ENCODE peak calls at places on chromosomes 11 and 22, in eight cellular contexts. One of them, this sample, is unnamed.

GRCh38 chr11:105389952-105390351 is 219.9 kb upstream of the GRIA4 start:
- DNase-seq in neuronal stem cell: no peak
- DNase-seq in G401: no peak
- DNase-seq in KG1: no peak
- DNase-seq in RWPE1: no peak
- DNase-seq in ureter: no peak
- DNase-seq in iris pigment epithelial cell: no peak
- DNase-seq in activated T-helper 1 cell treated with Interleukin-2 at 50 U/mL for 16 hours: no peak
- DNase-seq in this sample: no peak

GRCh38 chr11:133782116-133782725 is 63.1 kb downstream of the SPATA19 start:
- DNase-seq in ureter: no peak
- DNase-seq in activated T-helper 1 cell treated with Interleukin-2 at 50 U/mL for 16 hours: no peak
- DNase-seq in KG1: no peak
- DNase-seq in neuronal stem cell: no peak
- DNase-seq in iris pigment epithelial cell: no peak
- DNase-seq in G401: no peak
- DNase-seq in RWPE1: no peak
- DNase-seq in this sample: no peak

GRCh38 chr11:67267188-67268035 is 1.1 kb downstream of the GRK2 start:
- DNase-seq in RWPE1: no peak
- DNase-seq in activated T-helper 1 cell treated with Interleukin-2 at 50 U/mL for 16 hours: no peak
- DNase-seq in iris pigment epithelial cell: no peak
- DNase-seq in KG1: no peak
- DNase-seq in G401: peak
- DNase-seq in ureter: peak
- DNase-seq in neuronal stem cell: no peak
- DNase-seq in this sample: peak

GRCh38 chr11:117909611-117910382 is 19.4 kb downstream of the TMPRSS13 start:
- DNase-seq in ureter: no peak
- DNase-seq in RWPE1: no peak
- DNase-seq in neuronal stem cell: no peak
- DNase-seq in G401: no peak
- DNase-seq in activated T-helper 1 cell treated with Interleukin-2 at 50 U/mL for 16 hours: no peak
- DNase-seq in KG1: no peak
- DNase-seq in iris pigment epithelial cell: no peak
- DNase-seq in this sample: no peak

GRCh38 chr22:25201557-25202273 is 2.1 kb downstream of the CRYBB3 start:
- DNase-seq in activated T-helper 1 cell treated with Interleukin-2 at 50 U/mL for 16 hours: no peak
- DNase-seq in iris pigment epithelial cell: no peak
- DNase-seq in RWPE1: no peak
- DNase-seq in ureter: no peak
- DNase-seq in KG1: no peak
- DNase-seq in G401: no peak
- DNase-seq in neuronal stem cell: no peak
- DNase-seq in this sample: no peak

GRCh38 chr11:134067486-134067885 is 1.4 kb upstream of the JAM3 start:
- DNase-seq in KG1: no peak
- DNase-seq in G401: no peak
- DNase-seq in RWPE1: no peak
- DNase-seq in iris pigment epithelial cell: no peak
- DNase-seq in neuronal stem cell: no peak
- DNase-seq in ureter: no peak
- DNase-seq in activated T-helper 1 cell treated with Interleukin-2 at 50 U/mL for 16 hours: no peak
- DNase-seq in this sample: no peak

GRCh38 chr22:30970356-30970746 is 1.3 kb downstream of the TUG1 start:
- DNase-seq in ureter: no peak
- DNase-seq in KG1: no peak
- DNase-seq in RWPE1: no peak
- DNase-seq in neuronal stem cell: no peak
- DNase-seq in iris pigment epithelial cell: no peak
- DNase-seq in activated T-helper 1 cell treated with Interleukin-2 at 50 U/mL for 16 hours: no peak
- DNase-seq in G401: no peak
- DNase-seq in this sample: no peak

GRCh38 chr22:17773606-17774205 is 563 bp downstream of the BID start:
- DNase-seq in G401: peak
- DNase-seq in activated T-helper 1 cell treated with Interleukin-2 at 50 U/mL for 16 hours: peak
- DNase-seq in neuronal stem cell: peak
- DNase-seq in ureter: no peak
- DNase-seq in iris pigment epithelial cell: peak
- DNase-seq in RWPE1: peak
- DNase-seq in KG1: no peak
- DNase-seq in this sample: peak

GRCh38 chr22:31291403-31291715 is 929 bp downstream of the PIK3IP1 start:
- DNase-seq in iris pigment epithelial cell: no peak
- DNase-seq in RWPE1: no peak
- DNase-seq in activated T-helper 1 cell treated with Interleukin-2 at 50 U/mL for 16 hours: no peak
- DNase-seq in G401: no peak
- DNase-seq in KG1: no peak
- DNase-seq in neuronal stem cell: no peak
- DNase-seq in ureter: no peak
- DNase-seq in this sample: no peak

GRCh38 chr11:69131644-69132300 is 24.0 kb upstream of the SMIM38 start:
- DNase-seq in neuronal stem cell: peak
- DNase-seq in ureter: peak
- DNase-seq in iris pigment epithelial cell: peak
- DNase-seq in G401: peak
- DNase-seq in KG1: no peak
- DNase-seq in activated T-helper 1 cell treated with Interleukin-2 at 50 U/mL for 16 hours: no peak
- DNase-seq in RWPE1: peak
- DNase-seq in this sample: no peak

GRCh38 chr11:86671386-86672006 is 920 bp downstream of the ME3 start:
- DNase-seq in activated T-helper 1 cell treated with Interleukin-2 at 50 U/mL for 16 hours: no peak
- DNase-seq in iris pigment epithelial cell: no peak
- DNase-seq in ureter: peak
- DNase-seq in neuronal stem cell: no peak
- DNase-seq in KG1: no peak
- DNase-seq in RWPE1: peak
- DNase-seq in G401: peak
- DNase-seq in this sample: no peak

GRCh38 chr11:93741882-93742226 is 382 bp downstream of the C11orf54 start:
- DNase-seq in KG1: no peak
- DNase-seq in neuronal stem cell: no peak
- DNase-seq in ureter: peak
- DNase-seq in G401: peak
- DNase-seq in iris pigment epithelial cell: peak
- DNase-seq in RWPE1: peak
- DNase-seq in activated T-helper 1 cell treated with Interleukin-2 at 50 U/mL for 16 hours: no peak
- DNase-seq in this sample: no peak

GRCh38 chr11:131253142-131253884 is 117.1 kb upstream of the NTM start:
- DNase-seq in RWPE1: no peak
- DNase-seq in neuronal stem cell: no peak
- DNase-seq in G401: no peak
- DNase-seq in KG1: no peak
- DNase-seq in iris pigment epithelial cell: no peak
- DNase-seq in activated T-helper 1 cell treated with Interleukin-2 at 50 U/mL for 16 hours: no peak
- DNase-seq in ureter: no peak
- DNase-seq in this sample: no peak